ENCODE peak calls at places on chromosomes 2 and 18, in four cellular contexts. W, U, V and Y are unnamed samples.

GRCh38 chr2:39511219-39511785 is 74.2 kb upstream of the MAP4K3 start:
- DNase-seq in W (no peak), U (no peak), V (no peak), Y (no peak)

GRCh38 chr2:156445311-156446218 is 9.4 kb downstream of the GPD2 start:
- DNase-seq in W (no peak), U (no peak), V (no peak), Y (no peak)

GRCh38 chr2:161766334-161766733 is 142.1 kb downstream of the SLC4A10 start:
- DNase-seq in W (no peak), U (no peak), V (no peak), Y (no peak)

GRCh38 chr2:62000538-62000937 is 95.1 kb downstream of the COMMD1 start:
- DNase-seq in W (no peak), U (no peak), V (no peak), Y (no peak)

GRCh38 chr2:165952600-165953210 is 871 bp downstream of the TTC21B start:
- DNase-seq in W (no peak), U (no peak), V (no peak), Y (no peak)

GRCh38 chr2:146927080-146927714 is 917.6 kb upstream of the ACVR2A start:
- DNase-seq in W (no peak), U (no peak), V (no peak), Y (peak)

GRCh38 chr18:76923485-76924085 is 101.2 kb downstream of the ZNF236 start:
- DNase-seq in W (no peak), U (no peak), V (no peak), Y (no peak)

GRCh38 chr2:20350105-20350712 is 435 bp downstream of the PUM2 start:
- DNase-seq in W (peak), U (no peak), V (no peak), Y (peak)

GRCh38 chr2:191679818-191680600 is 2.1 kb downstream of the NABP1 start:
- DNase-seq in W (no peak), U (no peak), V (no peak), Y (no peak)

GRCh38 chr18:62987859-62988258 is 272.5 kb downstream of the PHLPP1 start:
- DNase-seq in W (no peak), U (no peak), V (no peak), Y (no peak)

GRCh38 chr2:214135966-214136365 is 274.9 kb upstream of the VWC2L start:
- DNase-seq in W (no peak), U (no peak), V (no peak), Y (no peak)

GRCh38 chr18:26312196-26312595 is 86.0 kb downstream of the TAF4B start:
- DNase-seq in W (no peak), U (no peak), V (no peak), Y (no peak)

GRCh38 chr18:74314759-74315463 is 728 bp upstream of the C18orf63 start:
- DNase-seq in W (no peak), U (no peak), V (no peak), Y (no peak)

GRCh38 chr2:186518945-186519344 is 32.9 kb downstream of the ZC3H15 start:
- DNase-seq in W (no peak), U (no peak), V (no peak), Y (no peak)

GRCh38 chr2:121450301-121450700 is 80.4 kb upstream of the RNU4ATAC start:
- DNase-seq in W (no peak), U (no peak), V (no peak), Y (no peak)

GRCh38 chr2:1992280-1992679 is 248.0 kb upstream of the PXDN start:
- DNase-seq in W (no peak), U (no peak), V (no peak), Y (no peak)

GRCh38 chr18:22385718-22386117 is 32.0 kb downstream of the CTAGE1 start:
- DNase-seq in W (no peak), U (no peak), V (no peak), Y (no peak)

GRCh38 chr2:31430439-31431165 is 16.1 kb upstream of the XDH start:
- DNase-seq in W (no peak), U (no peak), V (no peak), Y (no peak)

GRCh38 chr2:182650704-182651103 is 65.4 kb upstream of the DNAJC10 start:
- DNase-seq in W (no peak), U (no peak), V (no peak), Y (no peak)

GRCh38 chr2:168431301-168432024 is 24.6 kb upstream of the CERS6 start:
- DNase-seq in W (no peak), U (no peak), V (no peak), Y (no peak)

GRCh38 chr2:113876503-113877387 is 13.1 kb upstream of the ACTR3 start:
- DNase-seq in W (peak), U (peak), V (no peak), Y (no peak)

GRCh38 chr2:159456500-159457426 is 159.6 kb downstream of the BAZ2B start:
- DNase-seq in W (no peak), U (no peak), V (no peak), Y (no peak)

GRCh38 chr18:79898952-79899608 is 52.4 kb downstream of the SLC66A2 start:
- DNase-seq in W (no peak), U (no peak), V (no peak), Y (peak)

GRCh38 chr2:46299365-46300263 is 2.4 kb downstream of the EPAS1 start:
- DNase-seq in W (no peak), U (no peak), V (peak), Y (peak)

GRCh38 chr2:190511104-190511503 is 23.4 kb downstream of the NEMP2 start:
- DNase-seq in W (no peak), U (no peak), V (no peak), Y (no peak)

GRCh38 chr2:137944714-137945113 is 19.6 kb upstream of the HNMT start:
- DNase-seq in W (no peak), U (no peak), V (no peak), Y (no peak)